ENCODE peak calls at places on chromosome 16, in four cellular contexts. Y is nephron progenitor cell; P is activated naive CD4-positive, alpha-beta T cell treated with anti-CD3 and anti-CD28 coated beads, Interleukin-2, amount 50 U/mL, for 16 hours; D is neural crest cell. B is an unnamed sample.

GRCh38 chr16:88784074-88784855 is 755 bp downstream of the PIEZO1 start:
- DNase-seq in Y (peak), P (peak), D (no peak), B (peak)

GRCh38 chr16:17370233-17371013 is 100.3 kb downstream of the XYLT1 start:
- DNase-seq in Y (no peak), P (no peak), D (no peak), B (peak)

GRCh38 chr16:57500578-57501111 is 14.4 kb upstream of the DOK4 start:
- DNase-seq in Y (no peak), P (no peak), D (no peak), B (peak)

GRCh38 chr16:27289669-27290068 is 21.1 kb upstream of the NSMCE1 start:
- DNase-seq in Y (no peak), P (no peak), D (no peak), B (no peak)

GRCh38 chr16:89006036-89006752 is 29.2 kb upstream of the CBFA2T3 start:
- DNase-seq in Y (peak), P (no peak), D (no peak), B (no peak)

GRCh38 chr16:28067604-28068382 is 4.3 kb upstream of the GSG1L start:
- DNase-seq in Y (no peak), P (no peak), D (no peak), B (no peak)

GRCh38 chr16:35298460-35299243 is 1839.2 kb downstream of the TP53TG3F start:
- DNase-seq in Y (no peak), P (no peak), D (no peak), B (no peak)

GRCh38 chr16:84786605-84787302 is 33.0 kb upstream of the CRISPLD2 start:
- DNase-seq in Y (no peak), P (no peak), D (no peak), B (no peak)

GRCh38 chr16:2089676-2090480 is 42.1 kb downstream of the TSC2 start:
- DNase-seq in Y (no peak), P (no peak), D (no peak), B (no peak)

GRCh38 chr16:88988980-88989791 is 12.2 kb upstream of the CBFA2T3 start:
- DNase-seq in Y (no peak), P (no peak), D (no peak), B (no peak)

GRCh38 chr16:74035816-74036215 is 260.8 kb upstream of the PSMD7 start:
- DNase-seq in Y (no peak), P (no peak), D (no peak), B (no peak)

GRCh38 chr16:74950511-74950910 is 34.4 kb downstream of the WDR59 start:
- DNase-seq in Y (peak), P (no peak), D (no peak), B (no peak)

GRCh38 chr16:68393333-68393732 is 55.0 kb downstream of the SMPD3 start:
- DNase-seq in Y (no peak), P (no peak), D (no peak), B (no peak)

GRCh38 chr16:379183-379960 is 2.4 kb downstream of the PGAP6 start:
- DNase-seq in Y (no peak), P (no peak), D (no peak), B (peak)

GRCh38 chr16:86783626-86784266 is 205.4 kb downstream of the FOXL1 start:
- DNase-seq in Y (no peak), P (no peak), D (no peak), B (no peak)

GRCh38 chr16:74448990-74449389 is 27.7 kb upstream of the CLEC18B start:
- DNase-seq in Y (no peak), P (no peak), D (no peak), B (no peak)

GRCh38 chr16:54930034-54930938 is at the start of gene IRX5:
- DNase-seq in Y (peak), P (no peak), D (peak), B (peak)

GRCh38 chr16:678858-679807 is 1.1 kb upstream of the STUB1 start:
- DNase-seq in Y (peak), P (peak), D (peak), B (peak)

GRCh38 chr16:64356267-64356666 is 765.6 kb downstream of the CDH11 start:
- DNase-seq in Y (no peak), P (no peak), D (no peak), B (no peak)

GRCh38 chr16:48912360-48912759 is 302.4 kb upstream of the N4BP1 start:
- DNase-seq in Y (no peak), P (no peak), D (no peak), B (no peak)

GRCh38 chr16:87826798-87827587 is 42.3 kb downstream of the SLC7A5 start:
- DNase-seq in Y (no peak), P (no peak), D (no peak), B (no peak)

GRCh38 chr16:73510852-73511251 is 462.9 kb upstream of the ZFHX3 start:
- DNase-seq in Y (no peak), P (no peak), D (no peak), B (no peak)

GRCh38 chr16:11685844-11686618 is 17.8 kb downstream of the SNN start:
- DNase-seq in Y (no peak), P (no peak), D (no peak), B (no peak)

GRCh38 chr16:85480727-85481101 is 132.4 kb upstream of the GSE1 start:
- DNase-seq in Y (no peak), P (no peak), D (no peak), B (no peak)

GRCh38 chr16:23557779-23558330 is 328 bp downstream of the UBFD1 start:
- DNase-seq in Y (peak), P (no peak), D (no peak), B (no peak)

GRCh38 chr16:19717319-19717718 is 708 bp downstream of the KNOP1 start:
- DNase-seq in Y (no peak), P (no peak), D (no peak), B (no peak)

GRCh38 chr16:17555176-17555575 is 84.4 kb upstream of the XYLT1 start:
- DNase-seq in Y (no peak), P (no peak), D (no peak), B (no peak)

GRCh38 chr16:67770371-67770991 is 35.9 kb downstream of the RANBP10 start:
- DNase-seq in Y (no peak), P (no peak), D (no peak), B (no peak)

GRCh38 chr16:74984194-74984669 is 691 bp downstream of the WDR59 start:
- DNase-seq in Y (no peak), P (peak), D (no peak), B (no peak)